ENCODE peak calls at places on chromosomes 3 and 15, in ten cellular contexts. V, S, X, D, P, J, U, W, T and M are unnamed samples.

GRCh38 chr3:5195605-5196004 is 8.1 kb downstream of the EDEM1 start:
- DNase-seq in U (peak; percentile 20), S (peak; percentile 39), D (no peak), P (no peak), J (no peak), X (no peak), V (no peak), T (no peak), W (no peak), M (no peak)

GRCh38 chr15:58497036-58497785 is 65.4 kb downstream of the LIPC start:
- DNase-seq in J (no peak), W (no peak), T (no peak), X (no peak), P (no peak), S (no peak), D (no peak), V (no peak), U (no peak), M (no peak)

GRCh38 chr15:75200765-75201608 is 695 bp upstream of the C15orf39 start:
- DNase-seq in V (peak; percentile 28), P (peak; percentile 92), S (peak; percentile 76), U (no peak), D (no peak), T (no peak), J (peak; percentile 69), X (peak; percentile 51), W (no peak), M (peak; percentile 94)

GRCh38 chr3:144221771-144222170 is 250.1 kb downstream of the DIPK2A start:
- DNase-seq in V (no peak), J (no peak), U (no peak), P (no peak), T (no peak), W (no peak), X (no peak), D (no peak), S (no peak), M (no peak)

GRCh38 chr3:96756516-96756915 is 57.9 kb upstream of the EPHA6 start:
- DNase-seq in X (no peak), D (no peak), S (no peak), W (no peak), T (no peak), J (no peak), U (no peak), V (no peak), P (no peak), M (peak; percentile 69)

GRCh38 chr3:60917136-60917535 is 334.1 kb downstream of the FHIT start:
- DNase-seq in P (no peak), X (no peak), V (peak; percentile 16), W (no peak), J (peak; percentile 1), T (no peak), D (no peak), U (no peak), S (no peak), M (no peak)

GRCh38 chr15:25687689-25688088 is 175.4 kb downstream of the ATP10A start:
- DNase-seq in J (no peak), W (no peak), T (no peak), V (no peak), D (no peak), X (no peak), S (no peak), U (no peak), P (no peak), M (no peak)

GRCh38 chr3:12967751-12968209 is 105.4 kb downstream of the IQSEC1 start:
- DNase-seq in J (peak; percentile 92), T (peak; percentile 83), S (peak; percentile 78), D (peak; percentile 82), P (peak; percentile 40), U (peak; percentile 63), V (peak; percentile 90), W (no peak), X (peak; percentile 85), M (peak; percentile 88)

GRCh38 chr3:178325330-178325729 is 210.9 kb upstream of the KCNMB2 start:
- DNase-seq in S (peak; percentile 61), J (no peak), P (no peak), V (no peak), X (no peak), U (peak; percentile 68), W (no peak), T (peak; percentile 64), D (no peak), M (no peak)

GRCh38 chr3:55059027-55059629 is 131.3 kb upstream of the LRTM1 start:
- DNase-seq in V (no peak), P (no peak), X (no peak), U (peak; percentile 36), D (no peak), J (no peak), S (no peak), W (no peak), T (peak; percentile 55), M (no peak)

GRCh38 chr3:6125520-6125919 is 735.4 kb upstream of the GRM7 start:
- DNase-seq in X (peak; percentile 11), V (no peak), W (no peak), S (no peak), D (no peak), P (no peak), J (no peak), U (no peak), T (no peak), M (no peak)

GRCh38 chr3:69541823-69542264 is 156.0 kb upstream of the FRMD4B start:
- DNase-seq in P (no peak), V (no peak), T (no peak), U (no peak), X (peak; percentile 27), S (no peak), W (no peak), D (no peak), J (no peak), M (no peak)

DNA sequence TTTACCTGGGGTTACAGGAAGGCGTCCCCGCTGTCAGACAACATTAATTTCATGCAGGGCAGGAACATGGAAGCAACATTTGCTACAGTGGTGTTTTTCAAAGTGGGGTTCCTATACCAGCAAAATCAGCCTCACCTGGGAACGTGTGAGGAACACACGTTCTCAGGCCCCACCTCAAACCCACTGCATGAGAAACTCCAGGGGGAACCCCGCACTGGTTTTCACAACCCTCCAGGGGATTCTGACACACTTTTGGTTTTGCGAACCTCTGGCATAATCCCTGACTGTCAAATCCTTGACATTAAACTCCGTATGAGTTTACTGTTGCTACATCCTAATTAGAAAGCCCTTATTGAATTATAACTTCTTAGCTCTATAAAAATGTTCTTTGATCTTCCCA is 127.7 kb downstream of the LRRK1 start:
- DNase-seq in U (no peak), X (no peak), T (no peak), W (no peak), V (no peak), P (no peak), S (no peak), J (no peak), D (no peak), M (no peak)
- H3K4me3 ChIP-seq in U (no peak overlapping the region), X (no peak overlapping the region), T (no peak overlapping the region), W (no peak overlapping the region), V (no peak overlapping the region), P (no peak overlapping the region), S (no peak overlapping the region), J (no peak overlapping the region), D (no peak overlapping the region), M (no peak overlapping the region)

GRCh38 chr3:160081958-160082533 is 93.4 kb downstream of the IL12A start:
- DNase-seq in X (no peak), T (no peak), U (no peak), V (no peak), J (no peak), W (no peak), S (no peak), D (no peak), P (peak; percentile 53), M (no peak)

GRCh38 chr3:160076519-160076918 is 87.9 kb downstream of the IL12A start:
- DNase-seq in T (no peak), P (no peak), D (no peak), V (no peak), S (no peak), X (no peak), U (no peak), W (no peak), J (no peak), M (no peak)

DNA sequence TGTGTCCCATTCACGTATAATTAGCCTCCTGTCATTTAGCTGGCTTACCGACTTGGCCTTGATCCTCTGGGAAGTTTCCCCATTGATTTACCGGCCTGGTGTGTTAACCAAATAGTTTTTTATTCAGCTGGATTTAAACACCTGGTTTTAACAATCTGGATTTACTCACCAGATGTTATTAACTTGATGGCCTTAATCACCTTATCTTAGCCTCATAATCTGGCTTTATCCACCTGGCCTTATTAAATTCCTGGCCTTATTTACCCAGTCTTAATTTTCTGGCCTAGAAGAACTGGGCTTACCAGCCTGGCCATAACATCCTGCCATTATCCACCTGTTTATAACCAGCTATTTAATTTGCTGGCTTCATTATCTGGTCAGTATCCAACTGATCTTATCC is 89.9 kb downstream of the IL12A start:
- DNase-seq in W (no peak), S (no peak), D (no peak), X (no peak), V (no peak), J (no peak), U (no peak), T (no peak), P (peak; percentile 10), M (no peak)
- H3K4me1 ChIP-seq in W (no peaks in the 10 kb centered on the region), S (no peaks in the 10 kb centered on the region), D (no peaks in the 10 kb centered on the region), X (no peaks in the 10 kb centered on the region), V (no peaks in the 10 kb centered on the region), J (no peaks in the 10 kb centered on the region), U (no peaks in the 10 kb centered on the region), T (no peaks in the 10 kb centered on the region), P (peaks cover 8% of the 10 kb centered on the region), M (no peaks in the 10 kb centered on the region)

DNA sequence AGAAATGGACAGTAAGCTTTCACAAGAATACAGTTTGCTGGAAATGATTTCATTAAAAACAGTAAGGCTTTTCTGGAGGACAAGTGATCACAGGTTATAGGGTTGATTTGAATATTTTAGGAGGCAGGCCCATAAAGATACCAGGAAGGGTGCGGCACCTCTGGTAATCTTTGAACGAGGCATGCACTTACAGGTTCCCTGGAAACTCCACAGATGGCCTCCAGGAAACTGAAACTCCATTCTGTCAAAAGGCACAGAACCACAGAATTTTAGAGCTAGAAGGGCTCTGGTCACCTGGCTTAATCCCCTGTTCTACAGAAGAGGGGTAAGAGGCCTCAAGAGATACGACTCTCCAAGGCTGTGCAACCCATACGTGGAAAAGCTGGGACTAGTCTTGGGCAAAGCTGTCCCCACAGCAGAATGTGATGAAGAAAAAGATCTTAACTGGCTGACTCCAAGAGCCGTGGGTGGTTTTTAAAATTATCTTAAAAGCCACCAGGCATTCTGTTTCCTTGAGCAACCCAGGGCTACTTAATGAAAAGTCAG is 1.2 kb downstream of the STARD5 start:
- DNase-seq in T (no peak), W (no peak), X (no peak), U (no peak), J (peak; percentile 46), S (no peak), P (no peak), V (no peak), D (no peak), M (no peak)
- H3K4me3 ChIP-seq in T (peak overlapping the region; percentile 81), W (peak overlapping the region; percentile 88), X (no peak overlapping the region), U (no peak overlapping the region), J (peak overlapping the region; percentile 2), S (peak overlapping the region; percentile 82), P (no peak overlapping the region), V (no peak overlapping the region), D (no peak overlapping the region), M (no peak overlapping the region)

DNA sequence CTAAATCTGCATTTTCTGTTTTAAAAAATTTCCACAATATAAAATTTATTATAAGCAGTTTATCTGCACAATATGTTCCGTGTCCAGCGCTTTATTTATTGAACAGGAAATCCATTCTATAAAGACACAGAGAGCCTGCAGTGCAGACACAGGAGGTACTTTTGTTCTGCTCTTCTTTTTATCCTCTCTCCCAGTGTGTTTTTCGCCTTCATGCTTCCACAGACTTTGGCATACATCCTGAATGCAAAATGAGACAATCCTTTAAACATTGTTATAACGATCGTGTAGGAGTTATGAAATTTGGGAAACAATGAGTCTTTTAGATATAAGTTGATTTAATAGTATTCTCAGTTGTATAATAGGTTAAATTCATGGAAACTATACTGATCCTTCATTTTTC is 749.2 kb downstream of the NAALADL2 start:
- DNase-seq in J (no peak), V (no peak), W (no peak), S (no peak), D (no peak), U (no peak), P (no peak), X (no peak), T (no peak), M (no peak)
- H3K4me1 ChIP-seq in J (no peaks in the 10 kb centered on the region), V (no peaks in the 10 kb centered on the region), W (no peaks in the 10 kb centered on the region), S (peaks cover 7% of the 10 kb centered on the region), D (no peaks in the 10 kb centered on the region), U (no peaks in the 10 kb centered on the region), P (peaks cover 9% of the 10 kb centered on the region), X (peaks cover 3% of the 10 kb centered on the region), T (no peaks in the 10 kb centered on the region), M (no peaks in the 10 kb centered on the region)